ENCODE peak calls at places on chromosomes 3 and 15, in five cellular contexts. One of them, this sample, is unnamed.

GRCh38 chr3:171875923-171876412 is 32.8 kb downstream of the TMEM212 start:
- DNase-seq in GM23338: no peak
- DNase-seq in MCF 10A: peak
- DNase-seq in CD8-positive, alpha-beta memory T cell: no peak
- DNase-seq in colonic mucosa: no peak
- DNase-seq in this sample: peak

GRCh38 chr3:81245043-81245442 is 516.4 kb downstream of the GBE1 start:
- DNase-seq in GM23338: no peak
- DNase-seq in MCF 10A: no peak
- DNase-seq in CD8-positive, alpha-beta memory T cell: no peak
- DNase-seq in colonic mucosa: no peak
- DNase-seq in this sample: no peak

GRCh38 chr15:31434418-31435255 is 108.0 kb downstream of the KLF13 start:
- DNase-seq in GM23338: peak
- DNase-seq in MCF 10A: peak
- DNase-seq in CD8-positive, alpha-beta memory T cell: peak
- DNase-seq in colonic mucosa: peak
- DNase-seq in this sample: no peak

GRCh38 chr15:78050851-78051250 is 26.7 kb downstream of the TBC1D2B start:
- DNase-seq in GM23338: no peak
- DNase-seq in MCF 10A: no peak
- DNase-seq in CD8-positive, alpha-beta memory T cell: no peak
- DNase-seq in colonic mucosa: no peak
- DNase-seq in this sample: no peak

GRCh38 chr3:49955636-49956035 is 15.7 kb downstream of the RBM6 start:
- DNase-seq in GM23338: no peak
- DNase-seq in MCF 10A: no peak
- DNase-seq in CD8-positive, alpha-beta memory T cell: no peak
- DNase-seq in colonic mucosa: no peak
- DNase-seq in this sample: no peak

GRCh38 chr3:72123908-72124441 is 339.0 kb upstream of the PROK2 start:
- DNase-seq in GM23338: no peak
- DNase-seq in MCF 10A: peak
- DNase-seq in CD8-positive, alpha-beta memory T cell: no peak
- DNase-seq in colonic mucosa: no peak
- DNase-seq in this sample: peak

GRCh38 chr3:193677734-193678133 is 84.7 kb downstream of the OPA1 start:
- DNase-seq in GM23338: no peak
- DNase-seq in MCF 10A: no peak
- DNase-seq in CD8-positive, alpha-beta memory T cell: no peak
- DNase-seq in colonic mucosa: no peak
- DNase-seq in this sample: no peak

GRCh38 chr15:95086543-95087252 is 855.3 kb downstream of the MCTP2 start:
- DNase-seq in GM23338: no peak
- DNase-seq in MCF 10A: peak
- DNase-seq in CD8-positive, alpha-beta memory T cell: no peak
- DNase-seq in colonic mucosa: no peak
- DNase-seq in this sample: no peak

GRCh38 chr3:1987983-1988382 is 110.7 kb upstream of the CNTN4 start:
- DNase-seq in GM23338: peak
- DNase-seq in MCF 10A: peak
- DNase-seq in CD8-positive, alpha-beta memory T cell: no peak
- DNase-seq in colonic mucosa: peak
- DNase-seq in this sample: no peak

GRCh38 chr15:61480295-61480694 is 251.2 kb upstream of the RORA start:
- DNase-seq in GM23338: no peak
- DNase-seq in MCF 10A: no peak
- DNase-seq in CD8-positive, alpha-beta memory T cell: no peak
- DNase-seq in colonic mucosa: no peak
- DNase-seq in this sample: no peak

GRCh38 chr15:70922119-70922518 is 29.5 kb downstream of the LRRC49 start:
- DNase-seq in GM23338: no peak
- DNase-seq in MCF 10A: no peak
- DNase-seq in CD8-positive, alpha-beta memory T cell: no peak
- DNase-seq in colonic mucosa: no peak
- DNase-seq in this sample: no peak

GRCh38 chr3:169603661-169604060 is 59.9 kb downstream of the MECOM start:
- DNase-seq in GM23338: no peak
- DNase-seq in MCF 10A: no peak
- DNase-seq in CD8-positive, alpha-beta memory T cell: no peak
- DNase-seq in colonic mucosa: no peak
- DNase-seq in this sample: no peak

GRCh38 chr15:70902105-70902504 is 9.5 kb downstream of the LRRC49 start:
- DNase-seq in GM23338: no peak
- DNase-seq in MCF 10A: peak
- DNase-seq in CD8-positive, alpha-beta memory T cell: no peak
- DNase-seq in colonic mucosa: peak
- DNase-seq in this sample: no peak

GRCh38 chr15:49827311-49827710 is 206.5 kb downstream of the DTWD1 start:
- DNase-seq in GM23338: no peak
- DNase-seq in MCF 10A: no peak
- DNase-seq in CD8-positive, alpha-beta memory T cell: no peak
- DNase-seq in colonic mucosa: no peak
- DNase-seq in this sample: no peak

GRCh38 chr15:62128916-62129315 is 36.2 kb downstream of the C2CD4B start:
- DNase-seq in GM23338: no peak
- DNase-seq in MCF 10A: no peak
- DNase-seq in CD8-positive, alpha-beta memory T cell: no peak
- DNase-seq in colonic mucosa: no peak
- DNase-seq in this sample: no peak

GRCh38 chr15:100570735-100571363 is 31.1 kb downstream of the LINS1 start:
- DNase-seq in GM23338: no peak
- DNase-seq in MCF 10A: no peak
- DNase-seq in CD8-positive, alpha-beta memory T cell: no peak
- DNase-seq in colonic mucosa: no peak
- DNase-seq in this sample: no peak

GRCh38 chr3:181723568-181724431 is 12.1 kb downstream of the SOX2 start:
- DNase-seq in GM23338: peak
- DNase-seq in MCF 10A: no peak
- DNase-seq in CD8-positive, alpha-beta memory T cell: no peak
- DNase-seq in colonic mucosa: no peak
- DNase-seq in this sample: no peak

GRCh38 chr3:177724020-177724638 is 526.8 kb upstream of the TBL1XR1 start:
- DNase-seq in GM23338: no peak
- DNase-seq in MCF 10A: no peak
- DNase-seq in CD8-positive, alpha-beta memory T cell: no peak
- DNase-seq in colonic mucosa: peak
- DNase-seq in this sample: peak

GRCh38 chr3:167929937-167930336 is 165.8 kb downstream of the GOLIM4 start:
- DNase-seq in GM23338: peak
- DNase-seq in MCF 10A: no peak
- DNase-seq in CD8-positive, alpha-beta memory T cell: no peak
- DNase-seq in colonic mucosa: no peak
- DNase-seq in this sample: no peak

GRCh38 chr3:172739462-172739861 is 11.1 kb upstream of the ECT2 start:
- DNase-seq in GM23338: no peak
- DNase-seq in MCF 10A: no peak
- DNase-seq in CD8-positive, alpha-beta memory T cell: no peak
- DNase-seq in colonic mucosa: no peak
- DNase-seq in this sample: no peak

GRCh38 chr15:31470756-31471155 is 144.1 kb downstream of the KLF13 start:
- DNase-seq in GM23338: no peak
- DNase-seq in MCF 10A: no peak
- DNase-seq in CD8-positive, alpha-beta memory T cell: no peak
- DNase-seq in colonic mucosa: peak
- DNase-seq in this sample: no peak

GRCh38 chr3:181791380-181791779 is 79.7 kb downstream of the SOX2 start:
- DNase-seq in GM23338: no peak
- DNase-seq in MCF 10A: no peak
- DNase-seq in CD8-positive, alpha-beta memory T cell: no peak
- DNase-seq in colonic mucosa: no peak
- DNase-seq in this sample: no peak

GRCh38 chr3:112847692-112848091 is 1.0 kb upstream of the CD200R1L start:
- DNase-seq in GM23338: no peak
- DNase-seq in MCF 10A: no peak
- DNase-seq in CD8-positive, alpha-beta memory T cell: peak
- DNase-seq in colonic mucosa: no peak
- DNase-seq in this sample: no peak